ENCODE peak calls at places on chromosomes 13 and 19, in five cellular contexts. One of them, this sample, is unnamed.

GRCh38 chr13:44806841-44807240 is 182.4 kb downstream of the NUFIP1 start:
- DNase-seq in A549: no peak
- DNase-seq in H1: no peak
- DNase-seq in tibial nerve: no peak
- DNase-seq in ovary: no peak
- DNase-seq in this sample: no peak

GRCh38 chr19:11361771-11362731 is 6.8 kb downstream of the PLPPR2 start:
- DNase-seq in A549: no peak
- DNase-seq in H1: no peak
- DNase-seq in tibial nerve: no peak
- DNase-seq in ovary: no peak
- DNase-seq in this sample: no peak

GRCh38 chr19:32651729-32652140 is 23.2 kb downstream of the ANKRD27 start:
- DNase-seq in A549: peak
- DNase-seq in H1: peak
- DNase-seq in tibial nerve: no peak
- DNase-seq in ovary: no peak
- DNase-seq in this sample: no peak

GRCh38 chr19:12828494-12828893 is 5.9 kb downstream of the RTBDN start:
- DNase-seq in A549: no peak
- DNase-seq in H1: no peak
- DNase-seq in tibial nerve: no peak
- DNase-seq in ovary: no peak
- DNase-seq in this sample: no peak

GRCh38 chr19:11813801-11814706 is at the start of gene ZNF440:
- DNase-seq in A549: no peak
- DNase-seq in H1: peak
- DNase-seq in tibial nerve: peak
- DNase-seq in ovary: peak
- DNase-seq in this sample: peak

GRCh38 chr13:37608750-37609339 is 10.3 kb upstream of the POSTN start:
- DNase-seq in A549: no peak
- DNase-seq in H1: no peak
- DNase-seq in tibial nerve: no peak
- DNase-seq in ovary: no peak
- DNase-seq in this sample: no peak

GRCh38 chr13:49443327-49443688 is 556 bp downstream of the CAB39L start:
- DNase-seq in A549: no peak
- DNase-seq in H1: no peak
- DNase-seq in tibial nerve: no peak
- DNase-seq in ovary: no peak
- DNase-seq in this sample: no peak

GRCh38 chr13:73274147-73274546 is 215.3 kb downstream of the KLF5 start:
- DNase-seq in A549: no peak
- DNase-seq in H1: no peak
- DNase-seq in tibial nerve: no peak
- DNase-seq in ovary: no peak
- DNase-seq in this sample: no peak

GRCh38 chr19:5547881-5548280 is 19.9 kb downstream of the TINCR start:
- DNase-seq in A549: peak
- DNase-seq in H1: no peak
- DNase-seq in tibial nerve: no peak
- DNase-seq in ovary: no peak
- DNase-seq in this sample: no peak

GRCh38 chr19:20245309-20245708 is 78.3 kb downstream of the ZNF486 start:
- DNase-seq in A549: no peak
- DNase-seq in H1: no peak
- DNase-seq in tibial nerve: no peak
- DNase-seq in ovary: no peak
- DNase-seq in this sample: no peak

GRCh38 chr19:20243629-20244028 is 76.6 kb downstream of the ZNF486 start:
- DNase-seq in A549: no peak
- DNase-seq in H1: no peak
- DNase-seq in tibial nerve: no peak
- DNase-seq in ovary: no peak
- DNase-seq in this sample: no peak

GRCh38 chr19:20247016-20247683 is 80.1 kb downstream of the ZNF486 start:
- DNase-seq in A549: no peak
- DNase-seq in H1: no peak
- DNase-seq in tibial nerve: no peak
- DNase-seq in ovary: peak
- DNase-seq in this sample: no peak

GRCh38 chr19:20244356-20244755 is 77.3 kb downstream of the ZNF486 start:
- DNase-seq in A549: no peak
- DNase-seq in H1: no peak
- DNase-seq in tibial nerve: no peak
- DNase-seq in ovary: no peak
- DNase-seq in this sample: no peak
- TF ChIP-seq POLR2A in A549: no peak
- TF ChIP-seq POLR2A in H1: no peak
- TF ChIP-seq POLR2A in tibial nerve: no peak
- TF ChIP-seq POLR2A in ovary: no peak
- TF ChIP-seq POLR2A in this sample: no peak

GRCh38 chr19:6765738-6766356 is 1.4 kb downstream of the SH2D3A start:
- DNase-seq in A549: no peak
- DNase-seq in H1: peak
- DNase-seq in tibial nerve: no peak
- DNase-seq in ovary: no peak
- DNase-seq in this sample: no peak
- TF ChIP-seq EP300 in A549: no peak
- TF ChIP-seq EP300 in H1: peak
- TF ChIP-seq EP300 in tibial nerve: no peak
- TF ChIP-seq EP300 in ovary: no peak
- TF ChIP-seq EP300 in this sample: no peak

GRCh38 chr19:16133818-16134217 is 9.7 kb upstream of the HSH2D start:
- DNase-seq in A549: no peak
- DNase-seq in H1: no peak
- DNase-seq in tibial nerve: no peak
- DNase-seq in ovary: no peak
- DNase-seq in this sample: no peak
- TF ChIP-seq CTCF in A549: no peak
- TF ChIP-seq CTCF in H1: no peak
- TF ChIP-seq CTCF in tibial nerve: no peak
- TF ChIP-seq CTCF in ovary: no peak
- TF ChIP-seq CTCF in this sample: no peak

DNA sequence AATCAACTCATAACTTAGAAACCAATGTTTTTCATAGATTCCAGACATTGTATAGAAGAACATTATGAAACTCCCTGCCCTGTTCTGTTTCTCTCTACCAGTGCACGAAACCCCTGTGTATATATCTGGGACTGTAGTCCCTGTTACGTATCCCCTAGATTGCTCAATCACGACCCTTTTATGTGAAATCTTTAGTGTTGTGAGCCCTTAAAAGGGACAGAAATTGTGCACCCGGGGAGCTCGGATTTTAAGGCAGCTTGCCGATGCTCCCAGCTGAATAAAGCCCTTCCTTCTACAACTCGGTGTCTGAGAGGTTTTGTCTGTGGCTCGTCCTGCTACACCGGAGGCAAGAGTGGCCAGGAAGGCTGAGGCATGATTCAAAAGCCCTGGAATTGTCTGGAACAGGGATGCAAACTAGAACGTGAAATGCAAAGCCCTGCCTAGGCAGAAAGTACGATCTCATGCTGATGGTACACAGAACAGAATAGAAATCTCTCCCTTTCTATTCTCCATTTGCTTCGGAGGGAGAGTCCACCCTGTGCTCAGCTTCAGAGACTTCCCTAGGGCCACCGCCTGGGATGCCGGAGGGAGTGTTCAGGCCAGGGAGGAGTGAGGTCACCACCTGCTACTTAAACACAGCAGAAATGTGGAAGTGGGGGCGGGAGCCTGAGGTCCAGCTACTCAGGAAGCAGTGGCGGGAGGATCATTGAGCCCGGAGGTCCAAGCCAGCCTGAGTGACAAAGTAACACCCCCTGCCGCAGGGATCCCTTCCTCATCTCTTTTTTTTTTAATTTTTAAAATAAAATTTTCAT is 760 bp upstream of the ZNF888 start:
- DNase-seq in A549: no peak
- DNase-seq in H1: no peak
- DNase-seq in tibial nerve: no peak
- DNase-seq in ovary: no peak
- DNase-seq in this sample: no peak
- TF ChIP-seq POLR2A in A549: no peak
- TF ChIP-seq POLR2A in H1: no peak
- TF ChIP-seq POLR2A in tibial nerve: no peak
- TF ChIP-seq POLR2A in ovary: no peak
- TF ChIP-seq POLR2A in this sample: no peak

DNA sequence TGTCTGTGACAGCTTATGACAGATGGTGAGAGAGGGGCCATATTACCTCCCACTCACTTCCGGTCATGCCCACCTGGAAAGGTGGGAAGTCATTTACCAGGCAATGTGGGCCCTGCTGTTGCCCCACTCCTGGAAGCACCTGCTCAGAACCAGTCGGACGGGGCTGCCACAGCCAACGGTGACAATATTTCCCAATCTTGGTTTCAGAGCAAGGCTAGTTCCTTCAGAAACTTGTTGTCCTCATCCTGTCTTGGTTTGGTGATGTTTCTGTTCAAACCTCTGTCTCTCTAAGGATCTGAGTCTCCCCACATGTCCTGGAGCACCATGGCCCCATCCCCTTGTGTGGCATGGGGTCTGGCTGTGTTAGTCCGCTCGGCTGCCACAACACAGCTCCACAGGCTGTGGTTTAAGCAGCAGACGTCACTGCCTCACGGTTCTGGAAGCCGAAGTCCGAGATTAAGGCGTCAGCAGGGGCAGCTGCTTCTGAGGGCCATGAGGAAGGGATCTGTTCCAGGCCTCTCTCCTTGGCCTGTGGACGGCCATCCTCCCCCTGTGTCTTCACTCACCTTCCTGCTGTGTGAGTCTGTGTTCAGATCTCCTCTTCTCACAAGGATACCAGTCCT is 31.5 kb upstream of the SLC15A1 start:
- DNase-seq in A549: no peak
- DNase-seq in H1: no peak
- DNase-seq in tibial nerve: no peak
- DNase-seq in ovary: no peak
- DNase-seq in this sample: no peak
- TF ChIP-seq EP300 in A549: no peak
- TF ChIP-seq EP300 in H1: no peak
- TF ChIP-seq EP300 in tibial nerve: no peak
- TF ChIP-seq EP300 in ovary: no peak
- TF ChIP-seq EP300 in this sample: no peak

DNA sequence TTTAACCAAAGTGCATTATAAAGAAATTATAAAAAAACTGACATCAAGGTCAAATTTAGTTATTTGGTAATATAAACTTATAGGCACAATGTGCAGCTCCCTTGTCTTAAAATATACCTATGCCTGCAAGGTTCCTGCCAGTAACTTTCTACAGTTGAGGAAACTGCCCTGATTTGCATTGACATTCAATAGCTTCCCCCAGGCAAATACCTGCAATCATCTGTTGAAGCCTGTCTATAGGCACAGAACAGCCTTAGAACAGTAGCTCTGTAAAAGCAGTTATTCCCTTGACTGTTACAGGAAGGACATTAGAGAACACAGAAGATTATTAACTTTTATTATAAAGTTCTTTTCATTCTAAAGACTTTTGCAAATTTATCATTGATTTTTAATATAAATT is 1239.5 kb downstream of the PCDH9 start:
- DNase-seq in A549: no peak
- DNase-seq in H1: no peak
- DNase-seq in tibial nerve: no peak
- DNase-seq in ovary: no peak
- DNase-seq in this sample: no peak
- TF ChIP-seq CTCF in A549: no peak
- TF ChIP-seq CTCF in H1: no peak
- TF ChIP-seq CTCF in tibial nerve: no peak
- TF ChIP-seq CTCF in ovary: no peak
- TF ChIP-seq CTCF in this sample: no peak

DNA sequence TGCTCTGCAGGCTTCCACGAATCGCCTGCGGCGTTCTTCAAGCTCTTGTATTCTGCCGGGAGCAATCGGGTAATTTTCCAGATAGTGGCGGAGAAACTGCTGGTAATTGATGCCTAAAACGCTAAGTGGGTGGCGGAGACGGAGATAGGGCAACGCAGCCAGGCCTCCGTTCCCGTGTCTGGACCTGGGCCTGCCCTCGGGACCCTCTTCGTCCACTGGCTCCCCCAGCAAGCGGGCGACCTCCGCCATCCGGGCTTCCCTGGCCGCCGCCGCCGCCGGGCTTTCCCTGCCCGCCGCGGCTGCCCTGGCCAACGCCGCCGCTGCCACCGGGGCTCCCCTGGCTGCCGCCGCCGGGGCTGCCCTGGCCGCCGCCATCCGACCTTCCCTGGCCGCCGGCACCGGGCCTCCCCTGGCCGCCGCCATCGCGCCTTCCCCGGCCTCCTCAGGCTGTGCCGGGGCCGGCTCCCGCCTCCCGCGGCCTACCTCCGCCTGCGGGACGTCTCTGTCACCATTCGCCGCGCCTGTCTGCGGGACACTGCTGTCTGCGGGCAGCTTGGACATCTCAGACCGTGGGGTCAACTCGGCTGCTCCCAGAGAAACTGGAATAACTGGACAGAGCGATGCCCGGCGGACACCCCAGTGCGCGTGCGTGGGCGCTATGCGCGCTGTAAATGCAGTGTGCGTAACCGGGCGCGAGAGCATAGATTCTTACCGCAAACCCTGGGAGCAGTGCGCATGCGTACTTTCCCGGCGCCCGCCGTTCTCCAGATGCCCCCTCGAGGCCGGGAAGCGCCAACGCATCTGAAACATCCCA is at the start of gene EID2:
- DNase-seq in A549: peak
- DNase-seq in H1: no peak
- DNase-seq in tibial nerve: peak
- DNase-seq in ovary: peak
- DNase-seq in this sample: peak
- TF ChIP-seq POLR2A in A549: peak
- TF ChIP-seq POLR2A in H1: no peak
- TF ChIP-seq POLR2A in tibial nerve: peak
- TF ChIP-seq POLR2A in ovary: peak
- TF ChIP-seq POLR2A in this sample: peak

This sample was measured in esophagus muscularis mucosa.